ENCODE peak calls at places on chromosomes 2 and 18, in six cellular contexts. W, R, L, O, K and I are unnamed samples.

GRCh38 chr2:222653280-222653679 is 2.6 kb downstream of the FARSB start:
- DNase-seq in W (no peak), K (no peak), L (no peak), O (peak; percentile 81), R (no peak), I (no peak)

GRCh38 chr2:228039752-228040534 is 141.5 kb downstream of the SPHKAP start:
- DNase-seq in W (peak; percentile 67), R (peak; percentile 58), O (peak; percentile 36), L (no peak), K (peak; percentile 62), I (peak; percentile 51)

GRCh38 chr2:26914286-26914962 is 56.0 kb upstream of the MAPRE3 start:
- DNase-seq in O (no peak), L (no peak), R (peak; percentile 88), W (peak; percentile 51), K (no peak), I (no peak)

GRCh38 chr2:170477630-170478029 is 237.5 kb upstream of the SP5 start:
- DNase-seq in R (no peak), W (no peak), O (no peak), K (no peak), L (no peak), I (no peak)

GRCh38 chr2:64359892-64360657 is 93.9 kb upstream of the LGALSL start:
- DNase-seq in L (peak; percentile 98), K (peak; percentile 99), R (no peak), W (peak; percentile 34), O (peak; percentile 36), I (peak; percentile 99)

GRCh38 chr18:11994346-11994707 is 13.0 kb downstream of the IMPA2 start:
- DNase-seq in K (peak; percentile 89), W (no peak), R (no peak), L (peak; percentile 55), O (no peak), I (peak; percentile 68)

GRCh38 chr2:231057590-231057989 is 923 bp downstream of the PSMD1 start:
- DNase-seq in R (peak; percentile 26), K (peak; percentile 64), O (no peak), W (no peak), L (no peak), I (peak; percentile 18)

GRCh38 chr18:77395941-77396340 is 146.3 kb downstream of the GALR1 start:
- DNase-seq in R (no peak), L (no peak), K (no peak), O (no peak), W (no peak), I (no peak)

GRCh38 chr2:72131371-72131891 is 16.2 kb downstream of the CYP26B1 start:
- DNase-seq in K (no peak), L (no peak), R (no peak), W (no peak), O (no peak), I (no peak)

GRCh38 chr2:214542251-214542650 is 131.4 kb downstream of the VWC2L start:
- DNase-seq in R (no peak), K (peak; percentile 35), L (no peak), O (no peak), W (no peak), I (no peak)

GRCh38 chr2:86791574-86791973 is 861 bp upstream of the CD8A start:
- DNase-seq in L (no peak), O (no peak), K (no peak), R (peak; percentile 20), W (peak; percentile 43), I (no peak)

GRCh38 chr2:173159794-173160463 is 84.3 kb downstream of the MAP3K20 start:
- DNase-seq in O (no peak), L (peak; percentile 99), W (peak; percentile 35), R (peak; percentile 27), K (peak; percentile 99), I (peak; percentile 96)

GRCh38 chr18:42689310-42689709 is 426.2 kb downstream of the RIT2 start:
- DNase-seq in K (no peak), L (no peak), R (no peak), O (no peak), W (no peak), I (no peak)
- H3K27ac ChIP-seq in K (no peak overlapping the region), L (no peak overlapping the region), R (no peak overlapping the region), O (no peak overlapping the region), W (no peak overlapping the region), I (no peak overlapping the region)

DNA sequence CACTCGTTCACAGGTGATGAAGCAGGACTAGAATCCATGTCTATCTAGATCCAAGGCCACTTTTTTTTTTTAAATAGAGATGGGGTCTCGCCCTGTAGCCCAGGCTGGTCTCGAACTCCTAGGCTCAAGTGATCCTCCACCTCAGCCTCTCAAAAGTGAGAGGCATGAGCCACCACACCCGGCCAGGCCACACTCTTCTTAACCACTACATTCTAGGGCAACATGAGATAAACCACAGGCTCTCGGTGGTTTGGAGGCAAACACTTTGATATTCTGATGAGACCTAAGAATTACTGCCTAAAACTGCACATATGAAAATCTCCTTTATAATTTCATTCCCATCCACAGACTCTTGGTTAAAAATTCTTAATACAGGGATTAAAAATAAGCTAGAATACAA is 51.8 kb downstream of the USP34 start:
- DNase-seq in W (no peak), O (peak; percentile 57), L (no peak), K (no peak), R (no peak), I (no peak)
- H3F3A ChIP-seq in W (no peaks in the 10 kb centered on the region), O (peaks cover 9% of the 10 kb centered on the region), L (no peaks in the 10 kb centered on the region), K (peaks cover 3% of the 10 kb centered on the region), R (no peaks in the 10 kb centered on the region), I (peaks cover 2% of the 10 kb centered on the region)

GRCh38 chr2:89763254-89763580 is 1071.7 kb downstream of the RPIA start:
- DNase-seq in K (no peak), R (no peak), W (peak; percentile 83), L (no peak), O (no peak), I (no peak)

GRCh38 chr2:89763581-89764485 is 1072.4 kb downstream of the RPIA start:
- DNase-seq in L (no peak), W (no peak), K (no peak), O (no peak), R (no peak), I (no peak)

DNA sequence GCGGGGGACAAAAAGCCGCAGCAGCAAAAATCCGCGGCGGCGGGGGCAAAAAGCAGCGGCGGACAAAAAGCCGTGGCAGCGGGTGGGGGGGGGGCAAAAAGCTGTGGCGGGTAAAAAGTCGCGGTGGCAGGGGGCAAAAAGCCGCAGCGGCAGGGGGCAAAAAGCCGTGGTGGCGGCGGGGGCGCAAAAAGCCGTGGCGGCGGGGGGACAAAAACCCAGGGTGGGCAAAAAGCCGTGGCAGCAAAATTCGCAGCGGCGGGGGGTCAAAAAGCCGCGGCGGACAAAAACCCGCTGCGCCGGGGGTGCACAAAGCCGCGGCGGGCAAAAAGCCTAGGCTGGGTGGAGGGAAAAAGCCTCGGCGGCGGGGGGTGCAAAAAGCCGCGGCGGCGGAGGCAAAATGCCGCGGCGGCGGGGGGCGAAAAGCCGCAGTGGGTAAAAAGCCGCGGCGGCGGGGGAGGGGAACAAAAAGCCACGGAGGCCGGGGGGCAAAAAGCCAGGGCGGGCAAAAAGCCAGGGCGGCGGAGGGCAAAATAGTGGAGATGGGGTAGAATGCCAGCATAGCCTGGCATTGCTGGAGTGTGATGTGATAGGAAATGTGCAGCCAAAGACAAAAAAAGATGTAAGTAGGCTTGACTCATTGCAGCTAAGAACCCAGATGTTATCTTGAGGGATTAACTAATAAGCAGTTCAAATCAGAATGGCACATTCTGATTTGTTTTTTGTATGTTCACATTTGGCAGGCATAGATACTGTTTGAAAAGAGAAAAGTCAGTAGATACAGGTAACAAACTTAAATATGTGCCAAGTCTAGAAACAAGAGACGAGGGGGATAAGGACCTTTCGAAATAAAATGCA is 1076.3 kb downstream of the RPIA start:
- DNase-seq in O (no peak), L (no peak), W (peak; percentile 30), R (no peak), K (no peak), I (no peak)
- TF ChIP-seq EZH2 in O (no peak), L (no peak), W (peak; percentile 40), R (no peak), K (peak; percentile 90), I (no peak)

GRCh38 chr2:134739879-134740301 is 21.1 kb upstream of the TMEM163 start:
- DNase-seq in K (peak; percentile 44), W (no peak), O (peak; percentile 46), L (no peak), R (no peak), I (peak; percentile 25)
- H3K27ac ChIP-seq in K (no peak overlapping the region), W (no peak overlapping the region), O (peak overlapping the region; percentile 1), L (no peak overlapping the region), R (no peak overlapping the region), I (peak overlapping the region; percentile 23)

GRCh38 chr2:98471402-98472131 is 26.9 kb downstream of the INPP4A start:
- DNase-seq in W (no peak), L (no peak), O (no peak), K (no peak), R (no peak), I (no peak)

GRCh38 chr2:98473995-98474780 is 29.5 kb downstream of the INPP4A start:
- DNase-seq in W (no peak), R (no peak), O (peak; percentile 72), K (no peak), L (no peak), I (no peak)

GRCh38 chr2:98472961-98473746 is 28.5 kb downstream of the INPP4A start:
- DNase-seq in K (no peak), R (no peak), O (no peak), L (no peak), W (no peak), I (no peak)

GRCh38 chr2:98470851-98471255 is 26.2 kb downstream of the INPP4A start:
- DNase-seq in K (no peak), L (no peak), R (no peak), W (no peak), O (peak; percentile 89), I (no peak)

GRCh38 chr2:98472132-98472650 is 27.5 kb downstream of the INPP4A start:
- DNase-seq in W (no peak), R (no peak), L (no peak), K (no peak), O (no peak), I (no peak)
- H3F3A ChIP-seq in W (no peaks in the 10 kb centered on the region), R (no peaks in the 10 kb centered on the region), L (no peaks in the 10 kb centered on the region), K (no peaks in the 10 kb centered on the region), O (peaks cover 53% of the 10 kb centered on the region), I (no peaks in the 10 kb centered on the region)

GRCh38 chr2:95022309-95023221 is 2.9 kb upstream of the MAL start:
- DNase-seq in K (peak; percentile 77), O (peak; percentile 70), R (peak; percentile 30), L (peak; percentile 65), W (peak; percentile 84), I (peak; percentile 89)
- TF ChIP-seq EZH2 in K (no peak), O (no peak), R (no peak), L (no peak), W (peak; percentile 1), I (no peak)

DNA sequence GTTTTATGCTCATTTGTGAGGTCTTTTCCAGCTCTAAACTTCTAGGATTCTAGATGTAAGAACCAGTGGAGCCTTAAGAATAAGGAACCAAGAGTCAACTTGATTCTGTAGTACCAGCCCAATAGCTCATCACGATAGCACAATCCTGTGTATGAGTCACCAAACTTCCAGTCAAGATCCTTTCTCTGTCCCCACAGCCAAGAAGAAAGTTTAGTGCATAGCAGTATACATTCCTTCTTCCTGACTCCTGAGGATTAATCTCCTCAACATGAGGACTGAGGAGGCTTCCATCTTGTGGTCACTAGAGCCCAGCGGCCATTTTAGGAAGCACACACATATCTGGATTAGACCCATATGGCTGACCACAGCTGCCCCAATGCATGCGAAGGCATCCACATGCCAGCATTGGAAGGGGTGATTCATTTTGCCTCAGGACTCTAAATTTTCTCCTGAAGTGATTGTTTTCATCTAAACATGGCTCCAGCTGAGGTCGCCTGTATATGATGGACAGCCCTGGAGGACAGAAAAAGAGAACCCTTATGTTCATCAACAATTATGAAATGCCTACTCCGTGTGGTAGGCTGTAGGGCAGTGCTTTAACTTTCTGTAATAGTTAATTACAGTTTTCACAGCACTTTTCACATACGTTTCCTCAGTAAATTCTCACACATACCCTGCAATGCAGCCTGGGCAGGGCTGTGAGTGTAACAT is 53.5 kb downstream of the RASGRP3 start:
- DNase-seq in O (no peak), K (peak; percentile 98), W (peak; percentile 9), R (no peak), L (peak; percentile 56), I (peak; percentile 75)
- H3K27ac ChIP-seq in O (peak overlapping the region; percentile 90), K (peak overlapping the region; percentile 82), W (no peak overlapping the region), R (no peak overlapping the region), L (no peak overlapping the region), I (peak overlapping the region; percentile 53)